ENCODE peak calls at places on chromosomes 4 and X, in nine cellular contexts. J is progenitor cell of endocrine pancreas; R is posterior cingulate gyrus; G is GF-D8; E is psoas muscle; K is stimulated activated CD8-positive, alpha-beta memory T cell treated with anti-CD3 and anti-CD28 coated beads, Interleukin-7, amount 100 ng/mL, for 48 hours; H is NCI-H2029; A is right cardiac atrium; V is right lobe of liver. O is an unnamed sample.

GRCh38 chr4:113587156-113587555 is 174.4 kb downstream of the CAMK2D start:
- DNase-seq in J (no peak), R (no peak), G (no peak), E (no peak), K (no peak), H (no peak), A (no peak), V (no peak), O (no peak)

GRCh38 chr4:69718376-69719293 is 41.8 kb downstream of the SULT1B1 start:
- DNase-seq in J (no peak), R (no peak), G (no peak), E (no peak), K (no peak), H (no peak), A (no peak), V (no peak), O (no peak)

GRCh38 chr4:26860922-26861433 is 337 bp downstream of the STIM2 start:
- DNase-seq in J (peak; percentile 51), R (peak; percentile 29), G (no peak), E (peak; percentile 76), K (no peak), H (peak; percentile 47), A (peak; percentile 86), V (peak; percentile 76), O (peak; percentile 21)

GRCh38 chr4:185535818-185536729 is 767 bp upstream of the PDLIM3 start:
- DNase-seq in J (no peak), R (peak; percentile 9), G (no peak), E (peak; percentile 62), K (no peak), H (no peak), A (peak; percentile 69), V (no peak), O (no peak)

GRCh38 chr4:122997463-122998101 is 75.2 kb upstream of the NUDT6 start:
- DNase-seq in J (no peak), R (no peak), G (no peak), E (no peak), K (no peak), H (no peak), A (no peak), V (no peak), O (no peak)

GRCh38 chr4:147825451-147826287 is 93.8 kb downstream of the ARHGAP10 start:
- DNase-seq in J (no peak), R (no peak), G (no peak), E (peak; percentile 62), K (no peak), H (peak; percentile 10), A (peak; percentile 81), V (no peak), O (no peak)

GRCh38 chr4:84678976-84679744 is 96.2 kb downstream of the CDS1 start:
- DNase-seq in J (no peak), R (no peak), G (no peak), E (peak; percentile 62), K (no peak), H (no peak), A (no peak), V (no peak), O (no peak)

GRCh38 chr4:186685744-186686143 is 37.9 kb downstream of the FAT1 start:
- DNase-seq in J (no peak), R (no peak), G (no peak), E (no peak), K (no peak), H (no peak), A (no peak), V (no peak), O (peak; percentile 71)

GRCh38 chrX:31012509-31013025 is 59.3 kb downstream of the FTHL17 start:
- DNase-seq in J (no peak), R (no peak), G (no peak), E (no peak), K (no peak), H (no peak), A (no peak), V (no peak), O (no peak)

GRCh38 chr4:153222790-153223417 is 18.7 kb downstream of the TRIM2 start:
- DNase-seq in J (peak; percentile 30), R (peak; percentile 57), G (no peak), E (peak; percentile 85), K (no peak), H (no peak), A (peak; percentile 83), V (peak; percentile 85), O (peak; percentile 35)

GRCh38 chr4:145731026-145731425 is 51.1 kb downstream of the C4orf51 start:
- DNase-seq in J (no peak), R (no peak), G (no peak), E (no peak), K (no peak), H (peak; percentile 67), A (no peak), V (no peak), O (no peak)

GRCh38 chrX:30488092-30488491 is 89.5 kb downstream of the TASL start:
- DNase-seq in J (no peak), R (no peak), G (no peak), E (no peak), K (no peak), H (no peak), A (no peak), V (no peak), O (peak; percentile 34)

GRCh38 chr4:1715002-1715761 is 3.1 kb upstream of the SLBP start:
- DNase-seq in J (no peak), R (no peak), G (peak; percentile 79), E (no peak), K (no peak), H (no peak), A (no peak), V (no peak), O (no peak)